ENCODE peak calls at places on chromosome 9, in nine cellular contexts. K, C, R, I, Y, O, F, H and X are unnamed samples.

GRCh38 chr9:119698535-119698934 is 329.3 kb upstream of the BRINP1 start:
- DNase-seq in K (no peak), Y (no peak), F (no peak), R (no peak), H (no peak), C (no peak), I (no peak), O (no peak), X (no peak)

GRCh38 chr9:105656131-105656921 is 5.9 kb upstream of the TAL2 start:
- DNase-seq in H (peak), Y (no peak), O (peak), K (peak), R (peak), C (no peak), F (no peak), I (peak), X (peak)

GRCh38 chr9:127537014-127537413 is 75.1 kb upstream of the STXBP1 start:
- DNase-seq in F (peak), K (no peak), I (peak), O (no peak), H (peak), Y (peak), C (peak), R (no peak), X (no peak)

GRCh38 chr9:37999501-38000189 is 69.4 kb downstream of the SHB start:
- DNase-seq in F (peak), R (no peak), Y (peak), I (no peak), C (peak), K (peak), H (no peak), O (no peak), X (no peak)

GRCh38 chr9:99299214-99300102 is 77.4 kb downstream of the SEC61B start:
- DNase-seq in C (peak), F (peak), K (peak), H (no peak), Y (peak), R (no peak), I (no peak), O (peak), X (no peak)

GRCh38 chr9:36327903-36328302 is 69.7 kb upstream of the GNE start:
- DNase-seq in C (peak), I (no peak), K (peak), F (peak), O (no peak), R (no peak), Y (peak), H (no peak), X (no peak)

GRCh38 chr9:138082918-138083636 is 205.5 kb downstream of the CACNA1B start:
- DNase-seq in K (no peak), O (no peak), R (no peak), Y (no peak), H (no peak), I (no peak), C (no peak), F (no peak), X (no peak)

GRCh38 chr9:91075279-91075678 is 273.7 kb downstream of the SYK start:
- DNase-seq in C (no peak), Y (no peak), R (no peak), H (no peak), K (no peak), I (no peak), O (no peak), F (no peak), X (no peak)

GRCh38 chr9:36436909-36437308 is 36.8 kb upstream of the RNF38 start:
- DNase-seq in K (no peak), O (no peak), I (no peak), R (no peak), Y (peak), H (peak), C (no peak), F (peak), X (no peak)

GRCh38 chr9:131618071-131618479 is 72.8 kb downstream of the PRRT1B start:
- DNase-seq in C (peak), H (peak), I (no peak), O (peak), R (no peak), K (peak), F (no peak), Y (no peak), X (no peak)

DNA sequence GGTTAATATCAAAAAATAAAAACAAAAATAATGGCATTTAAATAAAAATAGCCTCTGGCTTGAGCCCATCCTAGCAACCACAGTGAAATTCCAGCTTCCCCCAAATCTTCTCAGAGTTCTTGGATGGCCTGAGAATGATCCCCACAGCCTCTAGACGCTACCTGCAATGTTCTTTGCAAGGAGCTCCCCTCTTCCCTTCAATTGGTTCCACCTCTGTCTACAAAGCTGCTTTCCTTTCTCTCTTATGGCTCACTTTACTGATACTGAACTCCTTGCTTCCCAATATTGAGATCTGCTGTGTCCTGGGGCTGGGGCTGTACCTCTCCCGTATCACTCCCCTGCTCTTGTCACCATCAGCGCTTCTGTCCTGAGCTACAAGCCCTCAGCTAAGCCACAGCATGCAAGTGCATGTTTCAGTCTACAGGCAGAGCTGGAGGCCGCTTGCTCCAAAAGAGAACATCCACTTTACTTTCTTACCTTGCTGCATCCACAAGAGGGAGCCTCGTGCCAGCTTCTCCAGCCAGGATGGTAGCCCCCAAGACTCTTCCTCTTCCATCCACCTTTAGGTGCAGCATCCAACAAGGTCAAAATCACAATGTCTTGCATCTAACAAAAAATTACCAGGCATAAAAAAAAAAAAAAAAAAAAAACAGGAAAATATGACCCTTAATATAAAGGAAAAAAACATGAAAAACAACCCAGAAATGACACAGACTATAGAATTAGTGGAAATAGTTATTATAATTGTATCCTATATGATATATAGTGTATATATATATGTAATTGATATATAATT is 57.4 kb upstream of the PRSS3 start:
- DNase-seq in O (peak), I (peak), F (peak), H (peak), R (no peak), Y (peak), K (peak), C (peak), X (peak)
- TF ChIP-seq CTCF in O (peak), I (peak), F (peak), H (peak), R (peak), Y (peak), K (peak), C (peak), X (peak)

GRCh38 chr9:101478444-101478843 is 42.9 kb upstream of the ALDOB start:
- DNase-seq in Y (no peak), R (no peak), F (no peak), H (no peak), K (no peak), C (no peak), O (no peak), I (peak), X (no peak)
- TF ChIP-seq CTCF in Y (no peak), R (no peak), F (no peak), H (no peak), K (peak), C (no peak), O (no peak), I (peak), X (no peak)

GRCh38 chr9:75000835-75001234 is 27.3 kb downstream of the CARNMT1 start:
- DNase-seq in C (no peak), Y (no peak), I (no peak), K (no peak), O (no peak), F (no peak), H (no peak), R (no peak), X (no peak)

GRCh38 chr9:75001719-75002421 is 26.2 kb downstream of the CARNMT1 start:
- DNase-seq in C (peak), H (peak), F (peak), Y (peak), R (no peak), K (peak), O (peak), I (peak), X (no peak)

DNA sequence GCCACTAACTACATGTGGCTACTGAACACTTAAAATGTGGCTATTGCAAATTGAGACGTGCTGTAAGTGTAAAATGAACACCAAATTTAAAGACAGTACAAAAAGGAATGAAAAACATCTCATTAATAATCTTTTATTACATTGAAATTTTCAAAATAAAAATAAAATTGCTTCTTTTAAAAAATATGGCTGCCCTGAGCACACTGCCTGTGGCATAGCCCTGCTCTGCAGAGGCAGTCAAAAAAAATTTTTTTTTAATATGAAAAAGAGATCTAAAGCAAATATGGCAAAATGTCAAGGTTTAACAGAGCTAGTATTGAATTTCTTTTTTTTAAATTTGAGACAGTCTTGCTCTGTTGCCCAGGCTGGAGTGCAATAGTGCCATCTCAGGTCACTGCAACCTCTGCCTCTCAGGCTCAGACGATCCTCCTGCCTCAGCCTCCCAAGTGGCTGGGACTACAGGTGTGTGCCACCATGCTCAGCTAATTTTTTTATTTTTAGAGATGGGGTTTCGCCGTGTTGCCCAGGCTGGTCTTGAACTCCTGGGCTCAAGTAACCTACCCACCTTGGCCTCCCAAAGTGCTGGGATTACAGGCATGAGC is 25.6 kb downstream of the CARNMT1 start:
- DNase-seq in I (no peak), H (no peak), R (no peak), F (no peak), Y (no peak), O (no peak), K (no peak), C (no peak), X (no peak)
- TF ChIP-seq CTCF in I (no peak), H (no peak), R (no peak), F (no peak), Y (no peak), O (no peak), K (no peak), C (no peak), X (peak)

DNA sequence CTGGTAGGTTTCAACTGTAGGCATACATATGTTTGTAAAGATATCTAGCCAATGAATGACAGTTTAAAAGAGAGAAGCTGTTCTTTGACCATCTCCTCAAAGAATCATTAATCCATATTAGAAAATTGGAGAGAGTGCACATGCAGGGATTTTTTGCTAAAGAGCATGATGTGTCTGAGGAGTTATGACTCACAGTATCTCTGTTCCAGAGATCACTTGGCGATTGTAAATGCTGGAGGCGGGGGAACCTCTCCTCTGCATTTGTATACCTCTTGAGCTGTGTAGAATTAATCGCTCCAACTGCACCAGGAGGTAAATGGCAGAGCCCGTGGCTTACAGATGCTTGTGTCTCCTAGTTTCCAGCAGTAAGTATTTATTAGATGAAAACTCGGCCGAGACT is 3.7 kb upstream of the SPATA31D1 start:
- DNase-seq in F (peak), K (no peak), Y (peak), H (no peak), I (peak), R (no peak), C (no peak), O (no peak), X (no peak)
- TF ChIP-seq CTCF in F (no peak), K (no peak), Y (no peak), H (no peak), I (no peak), R (no peak), C (no peak), O (no peak), X (no peak)

GRCh38 chr9:128921881-128922763 is 1.3 kb downstream of the PHYHD1 start:
- DNase-seq in Y (peak), C (peak), R (peak), H (peak), F (peak), O (no peak), K (peak), I (peak), X (peak)
- TF ChIP-seq CTCF in Y (no peak), C (no peak), R (no peak), H (peak), F (no peak), O (no peak), K (no peak), I (no peak), X (no peak)

GRCh38 chr9:129923589-129923988 is 88.3 kb downstream of the USP20 start:
- DNase-seq in K (no peak), C (no peak), I (no peak), O (no peak), Y (no peak), R (no peak), F (no peak), H (no peak), X (no peak)

GRCh38 chr9:129919836-129920235 is 84.6 kb downstream of the USP20 start:
- DNase-seq in K (no peak), Y (no peak), H (no peak), I (no peak), F (no peak), C (no peak), R (no peak), O (no peak), X (no peak)

GRCh38 chr9:129918296-129918950 is 83.2 kb downstream of the USP20 start:
- DNase-seq in Y (no peak), H (peak), R (no peak), I (no peak), F (no peak), O (no peak), C (no peak), K (no peak), X (no peak)

GRCh38 chr9:129916707-129917106 is 81.4 kb downstream of the USP20 start:
- DNase-seq in C (no peak), F (no peak), H (no peak), Y (no peak), R (no peak), I (no peak), O (no peak), K (no peak), X (no peak)

GRCh38 chr9:129919283-129919682 is 84.0 kb downstream of the USP20 start:
- DNase-seq in R (no peak), I (no peak), H (no peak), F (no peak), Y (no peak), O (no peak), K (no peak), C (no peak), X (no peak)
- TF ChIP-seq CTCF in R (no peak), I (no peak), H (no peak), F (no peak), Y (no peak), O (no peak), K (no peak), C (no peak), X (no peak)

GRCh38 chr9:122192261-122192875 is 32.7 kb downstream of the MORN5 start:
- DNase-seq in K (no peak), Y (no peak), H (no peak), O (no peak), C (no peak), F (no peak), I (no peak), R (no peak), X (no peak)
- TF ChIP-seq CTCF in K (no peak), Y (no peak), H (no peak), O (no peak), C (no peak), F (peak), I (no peak), R (no peak), X (no peak)

DNA sequence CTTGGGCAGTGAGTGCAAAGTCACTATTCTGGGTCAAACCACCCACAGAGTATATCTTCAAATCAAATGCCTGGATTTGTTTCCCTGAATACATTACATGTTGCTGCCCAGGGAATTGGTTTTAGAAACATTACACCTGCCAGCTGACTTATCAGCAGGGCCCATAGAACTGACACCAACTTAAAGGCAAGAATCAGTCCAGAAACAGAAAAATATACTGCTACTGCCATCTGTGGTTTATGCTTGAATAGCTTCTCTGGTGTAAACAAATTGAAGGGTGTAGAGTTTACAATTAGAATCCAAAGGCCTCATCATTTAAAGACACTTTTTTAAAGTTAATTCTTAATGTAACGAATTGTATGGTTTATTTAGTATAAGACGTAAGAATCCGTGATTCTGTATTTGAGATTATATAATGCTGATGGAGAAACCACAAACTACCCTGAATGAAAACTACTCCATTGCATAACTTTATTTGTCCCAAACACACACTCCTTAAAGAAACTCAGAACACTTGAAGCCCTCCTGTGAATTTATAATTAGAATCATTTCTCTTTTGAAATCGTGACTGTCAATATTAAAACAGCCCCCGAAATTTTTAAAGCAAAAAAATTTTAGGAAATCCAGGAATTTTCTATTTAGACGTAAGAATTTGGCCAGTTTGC is 6.2 kb downstream of the NR6A1 start:
- DNase-seq in C (peak), H (no peak), F (no peak), Y (no peak), I (peak), K (no peak), O (no peak), R (no peak), X (no peak)
- TF ChIP-seq CTCF in C (peak), H (peak), F (peak), Y (peak), I (peak), K (peak), O (no peak), R (peak), X (no peak)